ENCODE peak calls at places on chromosome 19, in six cellular contexts. W is HCT116, E is DND-41, S is fibroblast of lung, U is H1, H is GM12878. C is an unnamed sample.

GRCh38 chr19:16571283-16571682 is 932 bp downstream of the SLC35E1 start:
- DNase-seq in W (no peak), H (no peak), S (no peak), U (no peak), E (no peak), C (peak)

GRCh38 chr19:23817519-23817918 is 58.8 kb upstream of the ZNF681 start:
- DNase-seq in S (peak), H (no peak), E (peak), W (peak), U (peak), C (peak)

GRCh38 chr19:5166262-5166661 is 174.3 kb downstream of the PTPRS start:
- DNase-seq in H (no peak), S (peak), W (no peak), E (no peak), U (no peak), C (no peak)

GRCh38 chr19:18097217-18097992 is at the start of gene MAST3:
- DNase-seq in S (peak), E (peak), U (peak), W (peak), H (peak), C (peak)

GRCh38 chr19:29672933-29673336 is 7.7 kb downstream of the PLEKHF1 start:
- DNase-seq in H (peak), E (peak), U (no peak), S (no peak), W (no peak), C (no peak)

GRCh38 chr19:18110833-18111232 is 13.3 kb downstream of the MAST3 start:
- DNase-seq in U (no peak), W (no peak), H (no peak), S (no peak), E (no peak), C (no peak)

GRCh38 chr19:46913852-46914430 is 53.1 kb downstream of the ARHGAP35 start:
- DNase-seq in E (no peak), S (peak), U (no peak), H (peak), W (no peak), C (peak)

GRCh38 chr19:43524922-43525835 is 1.8 kb downstream of the ETHE1 start:
- DNase-seq in U (peak), W (peak), E (no peak), S (peak), H (peak), C (peak)

GRCh38 chr19:37334179-37335071 is 36.5 kb upstream of the ZNF527 start:
- DNase-seq in H (peak), W (no peak), U (peak), E (peak), S (peak), C (peak)

GRCh38 chr19:43078311-43078710 is 4.2 kb downstream of the PSG2 start:
- DNase-seq in H (no peak), U (no peak), S (no peak), E (no peak), W (no peak), C (no peak)

GRCh38 chr19:4391701-4392543 is 8.4 kb downstream of the SH3GL1 start:
- DNase-seq in S (peak), W (no peak), E (no peak), U (no peak), H (no peak), C (no peak)

GRCh38 chr19:571127-571974 is 1.0 kb upstream of the BSG start:
- DNase-seq in U (peak), S (peak), E (peak), H (peak), W (no peak), C (peak)

GRCh38 chr19:57813919-57814504 is 701 bp downstream of the ZNF552 start:
- DNase-seq in H (no peak), S (no peak), U (no peak), E (no peak), W (no peak), C (no peak)

GRCh38 chr19:45882652-45883585 is 3.0 kb downstream of the IRF2BP1 start:
- DNase-seq in E (peak), S (peak), W (peak), U (peak), H (peak), C (peak)

GRCh38 chr19:20661150-20661819 is at the start of gene ZNF626:
- DNase-seq in U (peak), E (no peak), H (no peak), S (peak), W (no peak), C (peak)

GRCh38 chr19:52778811-52779210 is 7.8 kb downstream of the ZNF600 start:
- DNase-seq in S (no peak), W (no peak), H (peak), E (peak), U (no peak), C (no peak)

GRCh38 chr19:45955905-45956608 is 17.6 kb downstream of the NOVA2 start:
- DNase-seq in U (no peak), H (no peak), S (no peak), E (no peak), W (peak), C (no peak)

GRCh38 chr19:6668696-6669095 is 1.3 kb downstream of the TNFSF14 start:
- DNase-seq in W (no peak), U (no peak), E (no peak), S (no peak), H (no peak), C (no peak)

GRCh38 chr19:29383696-29384095 is 142.1 kb upstream of the VSTM2B start:
- DNase-seq in W (no peak), H (no peak), U (no peak), E (no peak), S (no peak), C (no peak)

GRCh38 chr19:32220951-32221350 is 124.5 kb upstream of the ZNF507 start:
- DNase-seq in H (no peak), U (peak), S (no peak), E (no peak), W (no peak), C (no peak)

GRCh38 chr19:18185538-18185937 is 7.5 kb upstream of the MPV17L2 start:
- DNase-seq in U (no peak), W (no peak), S (no peak), E (no peak), H (no peak), C (no peak)

GRCh38 chr19:17860331-17860992 is 752 bp downstream of the RPL18A start:
- DNase-seq in W (no peak), U (no peak), E (no peak), H (no peak), S (no peak), C (no peak)

GRCh38 chr19:47157455-47158321 is 27.1 kb downstream of the SAE1 start:
- DNase-seq in U (peak), H (no peak), S (peak), E (peak), W (no peak), C (no peak)

GRCh38 chr19:40280608-40281221 is 4.4 kb downstream of the AKT2 start:
- DNase-seq in S (no peak), H (no peak), E (no peak), U (no peak), W (no peak), C (no peak)

GRCh38 chr19:7272856-7273578 is 21.2 kb downstream of the INSR start:
- DNase-seq in S (no peak), W (no peak), U (no peak), E (peak), H (peak), C (no peak)

GRCh38 chr19:47446534-47447469 is 24.9 kb downstream of the SLC8A2 start:
- DNase-seq in E (no peak), H (no peak), S (no peak), U (peak), W (peak), C (peak)

GRCh38 chr19:17865364-17866311 is 5.9 kb downstream of the RPL18A start:
- DNase-seq in W (peak), U (peak), E (no peak), H (no peak), S (no peak), C (peak)

GRCh38 chr19:48728882-48729645 is 9.5 kb upstream of the MAMSTR start:
- DNase-seq in W (no peak), H (no peak), E (no peak), U (peak), S (no peak), C (no peak)

GRCh38 chr19:52140077-52140710 is 456 bp upstream of the ZNF616 start:
- DNase-seq in S (no peak), W (no peak), H (no peak), U (no peak), E (no peak), C (no peak)

GRCh38 chr19:48681127-48681470 is 8.3 kb upstream of the NTN5 start:
- DNase-seq in E (peak), W (no peak), U (no peak), S (peak), H (no peak), C (no peak)

GRCh38 chr19:50780753-50781480 is 9.3 kb upstream of the ACP4 start:
- DNase-seq in E (no peak), S (no peak), H (no peak), U (no peak), W (no peak), C (no peak)
- TF ChIP-seq EZH2 in E (no peak), S (no peak), H (no peak), U (no peak), W (no peak), C (no peak)

GRCh38 chr19:33978286-33978685 is 181.6 kb downstream of the KCTD15 start:
- DNase-seq in U (no peak), E (no peak), W (no peak), H (no peak), S (no peak), C (no peak)

GRCh38 chr19:33988601-33989000 is 183.7 kb upstream of the LSM14A start:
- DNase-seq in U (no peak), E (no peak), W (no peak), H (no peak), S (no peak), C (no peak)

GRCh38 chr19:33982706-33983105 is 186.0 kb downstream of the KCTD15 start:
- DNase-seq in U (no peak), E (no peak), W (no peak), S (no peak), H (no peak), C (no peak)
- TF ChIP-seq CTCF in U (no peak), E (no peak), W (no peak), S (no peak), H (no peak), C (no peak)

DNA sequence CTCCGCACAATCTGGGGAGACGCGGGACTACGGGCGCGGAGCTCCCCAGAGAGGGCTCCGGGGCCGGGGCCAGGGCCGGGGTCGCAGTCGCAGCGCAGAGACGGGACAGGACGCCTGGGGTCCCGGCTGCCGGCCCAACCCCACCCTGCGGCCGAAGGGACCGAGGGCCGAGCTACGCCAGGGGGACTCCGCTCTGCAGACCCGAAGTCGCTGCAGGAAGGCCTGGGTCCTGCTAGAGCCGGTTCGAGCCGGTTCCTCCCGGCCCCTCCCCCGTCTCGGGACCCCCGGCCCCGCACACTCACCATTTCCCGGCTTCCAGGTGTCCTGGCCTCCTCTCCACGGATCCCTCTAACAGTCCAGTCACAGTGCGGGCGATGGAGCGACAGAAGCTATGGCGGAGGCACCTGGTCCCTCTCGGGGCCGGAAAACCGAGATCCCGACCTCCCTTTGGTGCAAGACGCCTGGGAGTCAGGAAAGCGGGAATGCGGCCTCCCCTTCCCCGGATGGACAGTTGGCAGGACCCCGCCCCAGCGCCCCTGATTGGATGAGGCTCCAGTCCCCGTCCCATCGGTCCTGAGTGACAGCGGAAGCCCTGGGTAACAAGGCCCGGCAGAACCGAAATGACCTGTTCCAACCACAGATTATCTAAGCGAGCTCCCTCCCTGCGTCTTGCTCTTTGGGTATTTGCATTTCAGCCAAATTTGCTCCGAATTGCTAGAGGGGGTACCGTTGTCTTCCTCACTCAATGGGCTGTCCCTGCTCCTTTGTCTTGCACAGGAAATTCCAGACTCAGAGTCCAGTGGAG is at the start of gene ZNF625:
- DNase-seq in W (no peak), E (peak), H (peak), S (peak), U (peak), C (peak)
- H3K4me3 ChIP-seq in W (no peak), E (peak), H (peak), S (peak), U (peak), C (peak)

GRCh38 chr19:39265321-39265916 is 2.8 kb upstream of the IFNL2 start:
- DNase-seq in U (peak), S (no peak), H (no peak), E (no peak), W (no peak), C (no peak)

GRCh38 chr19:39261704-39262103 is 6.5 kb upstream of the IFNL2 start:
- DNase-seq in H (no peak), S (no peak), W (no peak), U (no peak), E (no peak), C (no peak)

GRCh38 chr19:39262496-39262895 is 5.7 kb upstream of the IFNL2 start:
- DNase-seq in U (no peak), E (no peak), S (no peak), H (no peak), W (no peak), C (no peak)

GRCh38 chr19:39264306-39265290 is 3.6 kb upstream of the IFNL2 start:
- DNase-seq in W (no peak), S (no peak), E (no peak), U (peak), H (no peak), C (no peak)

GRCh38 chr19:39263912-39264305 is 4.3 kb upstream of the IFNL2 start:
- DNase-seq in W (no peak), H (no peak), E (no peak), S (no peak), U (peak), C (no peak)
- TF ChIP-seq EZH2 in W (no peak), H (no peak), E (no peak), S (no peak), U (no peak), C (no peak)

GRCh38 chr19:19465436-19466070 is 49.8 kb downstream of the TSSK6 start:
- DNase-seq in H (no peak), S (no peak), U (no peak), W (no peak), E (no peak), C (no peak)
- TF ChIP-seq CTCF in H (no peak), S (no peak), U (no peak), W (no peak), E (no peak), C (no peak)

DNA sequence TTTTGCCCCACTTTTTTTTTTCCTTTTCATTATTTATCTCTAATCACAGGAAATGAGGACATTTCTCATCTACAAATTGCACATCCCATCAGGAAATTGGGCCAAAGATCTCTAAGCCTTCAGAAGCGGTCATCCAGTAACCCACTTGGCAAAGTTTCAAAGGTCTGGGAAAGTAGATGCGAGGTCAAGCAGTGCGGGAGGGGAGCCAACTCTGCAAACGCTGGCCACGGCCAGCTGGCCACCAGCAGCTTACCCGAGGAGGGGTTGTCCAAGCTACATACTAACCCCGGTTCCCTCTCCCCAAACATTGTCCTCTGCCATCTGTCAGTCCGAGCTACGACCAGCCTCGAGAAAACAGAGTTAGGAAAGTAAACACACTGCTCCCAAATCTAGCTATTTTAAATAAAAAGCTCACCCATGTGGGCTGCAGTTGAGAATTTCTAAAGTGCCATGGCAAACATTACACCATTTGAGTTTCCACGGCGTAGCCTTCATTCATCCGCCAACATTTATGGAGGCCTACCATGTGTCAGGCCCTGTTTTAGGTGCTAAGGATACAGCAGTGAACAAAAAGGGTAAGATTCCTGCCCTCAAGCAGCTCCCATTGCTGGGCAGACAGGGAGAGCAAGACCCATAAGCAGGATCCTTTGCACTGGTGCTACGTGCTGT is 11.5 kb downstream of the FFAR2 start:
- DNase-seq in H (no peak), S (peak), E (no peak), W (no peak), U (no peak), C (no peak)
- H3K4me3 ChIP-seq in H (peak), S (no peak), E (no peak), W (no peak), U (no peak), C (no peak)

GRCh38 chr19:1754651-1755466 is 1.6 kb downstream of the ONECUT3 start:
- DNase-seq in U (peak), S (no peak), E (no peak), H (no peak), W (no peak), C (no peak)
- TF ChIP-seq EZH2 in U (peak), S (peak), E (no peak), H (no peak), W (no peak), C (peak)

GRCh38 chr19:15175609-15176008 is 25.2 kb downstream of the NOTCH3 start:
- DNase-seq in U (no peak), S (no peak), W (no peak), E (no peak), H (no peak), C (no peak)

GRCh38 chr19:15177269-15178116 is 23.3 kb downstream of the NOTCH3 start:
- DNase-seq in S (peak), E (no peak), U (peak), H (peak), W (no peak), C (peak)

GRCh38 chr19:15170345-15170744 is 30.4 kb downstream of the NOTCH3 start:
- DNase-seq in S (no peak), H (no peak), W (no peak), U (peak), E (no peak), C (no peak)

GRCh38 chr19:15169541-15170285 is 31.1 kb downstream of the NOTCH3 start:
- DNase-seq in U (no peak), S (no peak), E (no peak), H (no peak), W (no peak), C (no peak)

GRCh38 chr19:15173746-15174404 is 26.9 kb downstream of the NOTCH3 start:
- DNase-seq in S (peak), W (no peak), E (no peak), U (no peak), H (no peak), C (no peak)
- TF ChIP-seq CTCF in S (peak), W (peak), E (peak), U (peak), H (peak), C (peak)

DNA sequence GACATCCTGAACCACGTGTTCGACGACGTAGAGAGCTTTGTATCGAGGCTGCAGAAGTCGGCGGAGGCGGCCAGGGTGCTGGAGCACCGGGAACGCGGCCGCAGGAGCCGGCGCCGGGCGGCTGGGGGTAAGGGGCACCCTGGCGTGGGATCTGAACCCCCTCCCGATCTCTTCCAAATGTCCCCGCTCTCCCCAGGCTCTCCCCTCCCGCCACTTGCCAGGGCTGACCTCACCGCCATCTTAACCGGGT is 6.0 kb downstream of the EPS8L1 start:
- DNase-seq in W (no peak), E (no peak), H (no peak), S (no peak), U (no peak), C (no peak)
- H3K4me3 ChIP-seq in W (no peak), E (no peak), H (no peak), S (no peak), U (peak), C (peak)